ENCODE peak calls at places on chromosomes 5 and 9, in ten cellular contexts. D, Y, O, T, W, P, F, B, A and R are unnamed samples. For H3K4me1, the result is how much of the 10 kb centered on the place peaks cover.

GRCh38 chr5:95884021-95884333 is 61.5 kb upstream of the GLRX start:
- DNase-seq in D (no peak), Y (peak), O (peak), T (no peak), W (peak), P (no peak), F (no peak), B (no peak), A (no peak), R (peak)

GRCh38 chr5:72291601-72292000 is 28.4 kb downstream of the MRPS27 start:
- DNase-seq in D (no peak), Y (no peak), O (no peak), T (no peak), W (no peak), P (no peak), F (peak), B (no peak), A (no peak), R (no peak)

GRCh38 chr9:133526721-133527321 is 2.1 kb upstream of the MYMK start:
- DNase-seq in D (peak), Y (no peak), O (peak), T (no peak), W (no peak), P (no peak), F (no peak), B (no peak), A (no peak), R (no peak)

GRCh38 chr9:77803423-77803822 is 155.3 kb upstream of the GNA14 start:
- DNase-seq in D (no peak), Y (no peak), O (no peak), T (no peak), W (no peak), P (no peak), F (no peak), B (no peak), A (no peak), R (peak)

GRCh38 chr5:95984287-95984938 is 22.8 kb upstream of the ELL2 start:
- DNase-seq in D (no peak), Y (peak), O (peak), T (no peak), W (no peak), P (no peak), F (no peak), B (no peak), A (no peak), R (peak)

GRCh38 chr9:20314981-20315380 is 307.3 kb downstream of the MLLT3 start:
- DNase-seq in D (no peak), Y (no peak), O (no peak), T (no peak), W (no peak), P (no peak), F (no peak), B (no peak), A (no peak), R (no peak)

GRCh38 chr9:106075991-106076390 is 381.6 kb downstream of the TMEM38B start:
- DNase-seq in D (no peak), Y (peak), O (peak), T (no peak), W (no peak), P (no peak), F (no peak), B (no peak), A (no peak), R (peak)

GRCh38 chr9:100317706-100318105 is 35.0 kb downstream of the TEX10 start:
- DNase-seq in D (no peak), Y (peak), O (no peak), T (no peak), W (no peak), P (no peak), F (no peak), B (no peak), A (no peak), R (peak)

GRCh38 chr5:56270568-56271392 is 37.6 kb upstream of the ANKRD55 start:
- DNase-seq in D (peak), Y (peak), O (peak), T (peak), W (peak), P (peak), F (peak), B (peak), A (peak), R (peak)

GRCh38 chr9:126499911-126500599 is 113.7 kb upstream of the LMX1B start:
- DNase-seq in D (peak), Y (no peak), O (no peak), T (no peak), W (no peak), P (no peak), F (no peak), B (no peak), A (no peak), R (no peak)

GRCh38 chr9:135394131-135394530 is 85.5 kb upstream of the PPP1R26 start:
- DNase-seq in D (no peak), Y (no peak), O (no peak), T (no peak), W (no peak), P (no peak), F (no peak), B (no peak), A (no peak), R (no peak)

GRCh38 chr5:72347801-72348305 is 27.7 kb downstream of the PTCD2 start:
- DNase-seq in D (no peak), Y (peak), O (peak), T (no peak), W (no peak), P (no peak), F (no peak), B (no peak), A (no peak), R (peak)

GRCh38 chr9:1490341-1491115 is 440.4 kb downstream of the DMRT2 start:
- DNase-seq in D (no peak), Y (peak), O (no peak), T (no peak), W (no peak), P (no peak), F (no peak), B (no peak), A (no peak), R (peak)

GRCh38 chr9:99029083-99029482 is 75.8 kb upstream of the TGFBR1 start:
- DNase-seq in D (no peak), Y (no peak), O (no peak), T (no peak), W (no peak), P (no peak), F (no peak), B (no peak), A (no peak), R (no peak)

GRCh38 chr5:83974151-83974822 is 253.6 kb upstream of the HAPLN1 start:
- DNase-seq in D (no peak), Y (no peak), O (peak), T (no peak), W (no peak), P (no peak), F (no peak), B (no peak), A (no peak), R (peak)

GRCh38 chr9:106953166-106953565 is 90.2 kb downstream of the ZNF462 start:
- DNase-seq in D (no peak), Y (no peak), O (peak), T (peak), W (peak), P (peak), F (no peak), B (no peak), A (no peak), R (no peak)

GRCh38 chr9:134243778-134244467 is 79.6 kb upstream of the RNU6ATAC start:
- DNase-seq in D (peak), Y (peak), O (peak), T (no peak), W (peak), P (peak), F (peak), B (no peak), A (peak), R (no peak)

GRCh38 chr5:77946381-77947050 is 170.4 kb upstream of the TBCA start:
- DNase-seq in D (no peak), Y (no peak), O (no peak), T (no peak), W (no peak), P (no peak), F (no peak), B (no peak), A (no peak), R (no peak)

GRCh38 chr9:134187821-134188420 is 23.6 kb upstream of the RNU6ATAC start:
- DNase-seq in D (peak), Y (no peak), O (no peak), T (no peak), W (peak), P (no peak), F (no peak), B (peak), A (no peak), R (no peak)

GRCh38 chr9:84940294-84940693 is 270.8 kb downstream of the NTRK2 start:
- DNase-seq in D (no peak), Y (peak), O (no peak), T (no peak), W (no peak), P (no peak), F (no peak), B (no peak), A (no peak), R (no peak)

GRCh38 chr5:76930083-76930482 is 22.8 kb upstream of the CRHBP start:
- DNase-seq in D (no peak), Y (no peak), O (no peak), T (no peak), W (no peak), P (no peak), F (no peak), B (no peak), A (no peak), R (no peak)

GRCh38 chr9:105877719-105878118 is 183.4 kb downstream of the TMEM38B start:
- DNase-seq in D (no peak), Y (no peak), O (no peak), T (no peak), W (no peak), P (no peak), F (no peak), B (no peak), A (no peak), R (no peak)

GRCh38 chr9:16192403-16193017 is 639.7 kb downstream of the CCDC171 start:
- DNase-seq in D (no peak), Y (no peak), O (peak), T (no peak), W (no peak), P (no peak), F (no peak), B (no peak), A (no peak), R (peak)

GRCh38 chr5:1788828-1789227 is 10.8 kb downstream of the MRPL36 start:
- DNase-seq in D (no peak), Y (no peak), O (no peak), T (no peak), W (no peak), P (no peak), F (no peak), B (no peak), A (no peak), R (no peak)

GRCh38 chr9:101027733-101028345 is 688 bp upstream of the PLPPR1 start:
- DNase-seq in D (no peak), Y (peak), O (no peak), T (no peak), W (no peak), P (no peak), F (no peak), B (no peak), A (no peak), R (no peak)

GRCh38 chr5:96279796-96280542 is 153.1 kb downstream of the PCSK1 start:
- DNase-seq in D (no peak), Y (peak), O (no peak), T (no peak), W (no peak), P (no peak), F (no peak), B (no peak), A (no peak), R (no peak)

GRCh38 chr5:32990593-32991415 is 279.7 kb downstream of the NPR3 start:
- DNase-seq in D (no peak), Y (peak), O (no peak), T (no peak), W (no peak), P (no peak), F (no peak), B (no peak), A (no peak), R (no peak)

GRCh38 chr5:14510156-14510734 is 71.3 kb upstream of the OTULINL start:
- DNase-seq in D (no peak), Y (no peak), O (no peak), T (no peak), W (no peak), P (no peak), F (peak), B (no peak), A (no peak), R (no peak)

GRCh38 chr9:37967272-37967581 is 63.3 kb upstream of the SLC25A51 start:
- DNase-seq in D (no peak), Y (peak), O (no peak), T (no peak), W (no peak), P (no peak), F (no peak), B (no peak), A (no peak), R (no peak)
- H3K4me1 ChIP-seq in D (half or more), Y (half or more), O (half or more), T (under half), W (under half), P (under half), F (under half), B (under half), A (under half), R (under half)

DNA sequence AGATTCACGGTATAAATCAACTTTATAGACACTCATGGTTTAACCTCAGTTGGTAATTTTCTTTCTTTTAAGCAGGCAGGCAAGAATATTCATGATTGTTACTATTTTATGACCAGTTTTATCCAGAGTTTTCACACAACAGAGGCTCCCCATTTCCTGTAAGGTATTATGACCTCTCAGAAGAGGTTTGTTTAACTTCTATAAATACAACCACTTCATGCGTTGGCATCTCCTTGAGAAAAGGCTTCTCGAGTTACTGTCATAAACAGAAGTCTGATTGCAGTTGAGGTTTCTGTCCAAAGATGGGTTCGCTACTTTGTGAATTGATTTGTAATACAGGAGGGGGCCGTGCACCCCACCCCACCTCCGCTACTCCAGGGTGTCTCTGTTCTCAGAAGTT is 55.3 kb downstream of the ENTREP1 start:
- DNase-seq in D (no peak), Y (no peak), O (peak), T (no peak), W (no peak), P (peak), F (no peak), B (no peak), A (no peak), R (no peak)
- H3K4me1 ChIP-seq in D (under half), Y (under half), O (under half), T (half or more), W (under half), P (half or more), F (under half), B (under half), A (under half), R (under half)

GRCh38 chr9:69806642-69807041 is 14.0 kb upstream of the CFAP95 start:
- DNase-seq in D (no peak), Y (no peak), O (no peak), T (no peak), W (no peak), P (no peak), F (no peak), B (no peak), A (no peak), R (no peak)
- H3K4me1 ChIP-seq in D (under half), Y (under half), O (under half), T (under half), W (under half), P (under half), F (under half), B (under half), A (under half), R (under half)

DNA sequence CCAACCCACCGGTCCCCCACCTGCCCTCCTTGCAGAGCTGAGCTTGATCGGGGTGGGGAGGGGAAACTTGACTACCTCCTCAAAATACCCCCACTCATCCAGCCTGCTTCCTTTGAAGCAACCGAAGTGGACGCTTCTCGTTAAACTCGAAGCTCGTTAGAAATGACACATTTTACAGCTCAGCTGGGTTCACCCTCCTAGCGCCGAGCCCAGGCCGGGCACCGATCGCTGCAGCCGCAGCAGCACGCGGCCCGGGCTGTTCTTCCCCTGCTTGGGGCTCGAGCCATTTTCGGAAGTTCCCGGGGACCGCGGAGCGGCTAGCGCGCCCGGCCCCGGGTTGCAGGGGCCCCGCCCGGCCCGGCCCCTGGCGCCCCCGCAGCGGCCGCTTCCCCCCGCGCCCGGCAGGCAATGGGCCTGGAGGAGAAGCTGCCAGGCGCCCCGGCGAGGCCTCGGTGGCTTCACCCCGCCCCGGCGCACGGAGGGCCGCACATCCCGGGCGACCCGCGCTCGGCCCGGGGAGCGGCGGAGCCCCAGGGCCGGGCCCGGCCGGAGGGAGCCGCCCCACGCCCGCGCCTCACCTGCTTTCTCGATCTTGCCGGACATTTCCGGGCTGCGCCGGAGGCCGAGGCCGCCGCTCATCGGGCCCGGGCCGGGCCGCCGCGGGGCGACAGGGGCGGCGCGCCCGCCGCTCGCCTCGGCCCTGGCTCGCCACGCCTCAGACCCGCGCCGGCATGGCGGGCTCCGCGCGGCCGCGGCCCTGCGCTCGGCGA is 499 bp downstream of the RAPGEF1 start:
- DNase-seq in D (peak), Y (peak), O (no peak), T (peak), W (no peak), P (no peak), F (peak), B (no peak), A (peak), R (peak)
- H3K4me1 ChIP-seq in D (under half), Y (under half), O (under half), T (half or more), W (under half), P (under half), F (half or more), B (under half), A (under half), R (under half)